ENCODE peak calls at places on chromosomes 2 and 18, in ten cellular contexts. Y is heart right ventricle, J is fibroblast of lung, X is testis, T is A549, H is fibroblast of the aortic adventitia, P is hepatocyte, W is brain microvascular endothelial cell, A is transverse colon, N is tibial nerve. B is an unnamed sample.
A peak's percentile ranks its signal among the peaks of the same experiment; 100 is the strongest.

GRCh38 chr18:33201509-33201926 is 239.0 kb downstream of the CCDC178 start:
- DNase-seq in Y (no peak), P (peak; percentile 69), T (peak; percentile 6), N (no peak), H (peak; percentile 11), X (peak; percentile 51), A (peak; percentile 9), J (peak; percentile 64), W (peak; percentile 2), B (no peak)

GRCh38 chr2:32591669-32592463 is 36.0 kb upstream of the TTC27 start:
- DNase-seq in P (no peak), W (peak; percentile 11), T (no peak), N (no peak), A (no peak), Y (no peak), H (peak; percentile 25), X (no peak), J (peak; percentile 7), B (no peak)

GRCh38 chr2:190843874-190844699 is 36.5 kb upstream of the GLS start:
- DNase-seq in A (no peak), X (no peak), J (no peak), Y (no peak), W (peak; percentile 73), P (no peak), N (no peak), H (peak; percentile 34), T (peak; percentile 83), B (no peak)

GRCh38 chr2:160109939-160110673 is 47.7 kb upstream of the PLA2R1 start:
- DNase-seq in N (peak; percentile 24), X (peak; percentile 67), J (peak; percentile 85), P (peak; percentile 92), H (peak; percentile 90), W (peak; percentile 66), A (peak; percentile 64), T (peak; percentile 81), Y (peak; percentile 71), B (peak; percentile 43)

GRCh38 chr2:74847075-74847858 is 13.3 kb downstream of the HK2 start:
- DNase-seq in T (no peak), N (no peak), P (no peak), A (no peak), J (no peak), Y (no peak), X (no peak), W (no peak), H (peak; percentile 56), B (no peak)

GRCh38 chr2:38174646-38175096 is 98.7 kb upstream of the CYP1B1 start:
- DNase-seq in T (no peak), Y (no peak), P (peak; percentile 40), W (peak; percentile 74), X (no peak), N (no peak), H (peak; percentile 99), A (no peak), J (peak; percentile 99), B (no peak)

GRCh38 chr18:80097201-80097600 is 11.9 kb upstream of the ADNP2 start:
- DNase-seq in A (no peak), Y (no peak), P (no peak), J (no peak), X (no peak), W (no peak), H (no peak), N (no peak), T (no peak), B (no peak)

GRCh38 chr2:209368924-209369323 is 54.9 kb upstream of the MAP2 start:
- DNase-seq in P (peak; percentile 81), Y (peak; percentile 48), W (peak; percentile 88), N (no peak), J (peak; percentile 95), A (peak; percentile 48), T (peak; percentile 83), X (peak; percentile 38), H (peak; percentile 96), B (peak; percentile 98)

GRCh38 chr2:42385225-42385624 is 24.2 kb upstream of the COX7A2L start:
- DNase-seq in A (peak; percentile 53), H (no peak), J (no peak), X (peak; percentile 55), T (peak; percentile 50), W (no peak), N (no peak), P (peak; percentile 52), Y (peak; percentile 7), B (no peak)

GRCh38 chr18:22342625-22343024 is 75.1 kb downstream of the CTAGE1 start:
- DNase-seq in J (peak; percentile 65), N (no peak), T (no peak), W (peak; percentile 64), H (peak; percentile 85), Y (no peak), P (peak; percentile 52), X (no peak), A (peak; percentile 73), B (no peak)

GRCh38 chr2:227890495-227891079 is 19.2 kb downstream of the DAW1 start:
- DNase-seq in A (no peak), P (peak; percentile 79), H (peak; percentile 82), N (no peak), X (no peak), Y (no peak), W (no peak), T (peak; percentile 54), J (peak; percentile 74), B (no peak)

GRCh38 chr2:74269667-74270066 is 71.3 kb downstream of the MTHFD2 start:
- DNase-seq in T (no peak), H (no peak), X (no peak), W (no peak), N (no peak), A (no peak), J (no peak), P (no peak), Y (no peak), B (no peak)

GRCh38 chr2:20370191-20370590 is 19.5 kb upstream of the PUM2 start:
- DNase-seq in T (no peak), P (peak; percentile 26), W (no peak), H (no peak), N (no peak), Y (no peak), X (no peak), J (peak; percentile 36), A (no peak), B (no peak)

GRCh38 chr2:156334496-156335478 is 2.3 kb upstream of the NR4A2 start:
- DNase-seq in X (peak; percentile 91), N (peak; percentile 90), P (peak; percentile 91), Y (peak; percentile 97), H (peak; percentile 96), W (peak; percentile 92), J (peak; percentile 96), A (peak; percentile 93), T (peak; percentile 93), B (no peak)

GRCh38 chr2:69214898-69215297 is 172.1 kb downstream of the GFPT1 start:
- DNase-seq in W (peak; percentile 48), A (no peak), N (no peak), X (no peak), T (no peak), P (peak; percentile 31), Y (peak; percentile 64), J (peak; percentile 51), H (peak; percentile 57), B (no peak)

DNA sequence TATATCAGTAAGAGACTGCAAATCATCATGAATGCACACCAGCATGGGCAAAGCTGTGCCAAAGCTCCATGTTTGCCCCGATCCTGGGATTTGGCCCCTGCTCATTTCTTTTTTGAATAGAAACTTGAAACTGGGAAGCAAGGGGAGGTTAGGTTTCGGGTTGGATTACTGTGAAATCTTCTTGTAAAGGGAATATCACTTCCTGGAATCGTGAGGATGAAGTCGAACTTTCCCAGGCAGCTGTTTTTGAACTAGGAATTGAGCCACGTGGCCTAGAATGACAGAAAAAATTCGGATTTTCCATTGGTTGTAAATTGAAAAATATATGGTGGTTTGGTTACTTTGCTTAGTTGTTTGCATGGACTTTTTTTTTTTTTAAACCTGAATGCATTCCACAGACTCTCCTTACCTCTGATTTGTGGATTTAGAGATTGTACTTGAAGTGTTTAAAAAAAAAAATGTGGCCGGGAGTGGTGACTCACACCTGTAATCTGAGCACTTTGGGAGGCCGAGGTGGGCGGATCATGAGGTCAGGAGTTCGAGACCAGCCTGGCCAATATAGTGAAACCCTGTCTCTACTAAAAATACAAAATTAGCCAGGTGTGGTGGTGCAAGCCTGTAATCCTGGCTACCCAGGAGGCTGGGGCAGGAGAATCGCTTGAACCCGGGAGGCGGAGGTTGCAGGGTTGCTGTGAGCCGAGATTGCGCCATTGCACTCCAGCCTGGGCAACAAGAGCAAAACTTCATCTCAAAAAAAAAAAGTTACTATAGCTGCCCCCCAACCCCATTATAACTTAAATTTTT is 32.1 kb downstream of the GRHL1 start:
- DNase-seq in X (no peak), Y (no peak), J (no peak), T (no peak), N (no peak), P (no peak), H (peak; percentile 47), W (no peak), A (no peak), B (no peak)
- H3K4me3 ChIP-seq in X (no peak overlapping the region), Y (no peak overlapping the region), J (no peak overlapping the region), T (no peak overlapping the region), N (no peak overlapping the region), P (no peak overlapping the region), H (no peak overlapping the region), W (no peak overlapping the region), A (no peak overlapping the region), B (no peak overlapping the region)

DNA sequence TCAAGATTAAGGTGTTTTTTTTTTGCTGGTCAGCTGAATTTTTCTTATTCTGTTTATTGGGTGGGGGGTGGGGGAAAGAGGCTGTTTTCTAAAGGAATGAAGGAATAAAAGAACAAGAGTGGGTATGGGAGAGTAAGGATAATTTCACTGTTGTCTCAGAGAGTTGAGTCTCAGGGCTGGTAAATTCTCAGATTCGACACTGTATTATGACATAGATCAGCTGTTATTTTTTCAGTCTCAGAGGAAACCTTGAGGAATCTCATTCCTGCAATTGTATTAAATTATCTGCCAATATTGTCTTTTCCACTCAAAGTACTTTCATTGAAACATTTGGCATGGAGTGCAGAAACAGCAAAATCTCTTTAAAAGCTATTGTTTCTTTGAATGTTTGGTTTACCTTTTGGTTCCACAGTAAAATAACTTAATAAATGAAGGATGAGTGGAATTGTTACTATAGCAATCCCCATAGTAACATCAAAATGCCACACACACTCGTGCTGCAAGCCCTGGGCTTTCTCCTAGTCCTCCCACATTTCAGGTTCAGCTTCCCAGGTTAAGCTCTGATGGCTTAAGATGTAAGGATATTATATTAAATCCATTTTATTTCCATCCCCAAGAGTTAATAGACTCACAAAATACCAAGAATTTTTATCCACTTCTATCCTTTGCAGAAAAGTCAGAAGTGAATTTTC is 478.7 kb upstream of the TCF4 start:
- DNase-seq in J (no peak), X (no peak), H (no peak), Y (no peak), N (no peak), P (no peak), W (no peak), T (no peak), A (no peak), B (no peak)
- TF ChIP-seq CTCF in J (no peak), X (no peak), H (no peak), Y (no peak), N (no peak), P (no peak), W (no peak), T (no peak), A (no peak), B (no peak)

GRCh38 chr2:64283015-64283570 is 138.9 kb upstream of the PELI1 start:
- DNase-seq in P (no peak), A (no peak), H (no peak), T (no peak), W (no peak), X (no peak), N (no peak), J (no peak), Y (no peak), B (no peak)
- H3K4me3 ChIP-seq in P (no peak overlapping the region), A (no peak overlapping the region), H (no peak overlapping the region), T (no peak overlapping the region), W (no peak overlapping the region), X (no peak overlapping the region), N (peak overlapping the region; percentile 16), J (no peak overlapping the region), Y (no peak overlapping the region), B (no peak overlapping the region)

GRCh38 chr2:98444436-98445166 is at the start of gene INPP4A:
- DNase-seq in W (no peak), N (peak; percentile 33), T (peak; percentile 66), Y (peak; percentile 75), X (peak; percentile 84), H (peak; percentile 45), P (peak; percentile 89), A (peak; percentile 80), J (peak; percentile 51), B (no peak)
- TF ChIP-seq CTCF in W (no peak), N (no peak), T (no peak), Y (peak; percentile 46), X (peak; percentile 18), H (no peak), P (peak; percentile 6), A (no peak), J (no peak), B (peak; percentile 52)

B was measured in LNCaP clone FGC.